ENCODE peak calls at places on chromosomes 1 and 21, in nine cellular contexts. W is stimulated activated CD4-positive, alpha-beta T cell treated with anti-CD3 and anti-CD28 coated beads, Interleukin-12 subunit alpha, Interleukin-12 subunit beta, amount 100 ng/mL, for 4 hours; S is DND-41; J is C1 segment of cervical spinal cord; O is A549; P is stimulated activated CD8-positive, alpha-beta memory T cell treated with anti-CD3 and anti-CD28 coated beads, Interleukin-15, amount 100 ng/mL, for 4 hours; B is T1000; A is NCI-H1105; K is activated T-cell treated with anti-CD3 and anti-CD28 coated beads, Interleukin-2, amount 50 U/mL, for 4 hours. N is an unnamed sample.
A peak's percentile ranks its signal among the peaks of the same experiment; 100 is the strongest.

GRCh38 chr1:62109124-62109523 is 85.5 kb upstream of the L1TD1 start:
- DNase-seq in J (no peak), K (no peak), A (no peak), B (no peak), W (no peak), O (no peak), P (no peak), S (no peak), N (no peak)

GRCh38 chr21:38610573-38611251 is 112.4 kb upstream of the ERG start:
- DNase-seq in S (no peak), P (no peak), A (no peak), J (no peak), K (no peak), B (no peak), W (no peak), O (no peak), N (no peak)

GRCh38 chr21:18218331-18218730 is 26.3 kb upstream of the CHODL start:
- DNase-seq in P (no peak), A (no peak), B (no peak), J (no peak), O (no peak), S (no peak), K (no peak), W (no peak), N (no peak)

GRCh38 chr1:44894591-44894990 is 51.5 kb upstream of the PTCH2 start:
- DNase-seq in K (no peak), J (no peak), P (no peak), A (no peak), B (no peak), S (no peak), W (no peak), O (no peak), N (no peak)

GRCh38 chr1:154326546-154327465 is 1.5 kb downstream of the ATP8B2 start:
- DNase-seq in P (no peak), J (peak; percentile 17), W (no peak), O (peak; percentile 40), S (no peak), A (no peak), K (no peak), B (no peak), N (no peak)

GRCh38 chr1:90414201-90414600 is 302.9 kb downstream of the BARHL2 start:
- DNase-seq in W (no peak), S (no peak), P (no peak), A (no peak), B (no peak), O (no peak), J (peak; percentile 14), K (no peak), N (no peak)

GRCh38 chr1:118958937-118959631 is 29.1 kb downstream of the TBX15 start:
- DNase-seq in O (peak; percentile 4), S (no peak), P (no peak), J (no peak), A (no peak), B (no peak), K (no peak), W (no peak), N (no peak)

GRCh38 chr1:230643887-230644286 is 1.6 kb downstream of the COG2 start:
- DNase-seq in A (no peak), K (no peak), W (no peak), B (no peak), O (peak; percentile 10), S (no peak), J (no peak), P (no peak), N (no peak)

GRCh38 chr1:170620164-170620563 is 43.8 kb upstream of the PRRX1 start:
- DNase-seq in W (no peak), O (no peak), B (no peak), S (no peak), A (no peak), K (no peak), J (no peak), P (no peak), N (no peak)

GRCh38 chr1:30345525-30346145 is 377.8 kb downstream of the MATN1 start:
- DNase-seq in J (no peak), P (no peak), S (no peak), A (peak; percentile 64), O (no peak), W (no peak), K (no peak), B (no peak), N (no peak)

N was measured in cortex of kidney.